ENCODE peak calls at places on chromosomes 6 and 20, in five cellular contexts. J, X, O, K and T are unnamed samples.

GRCh38 chr20:32031007-32031958 is 20.8 kb upstream of the HCK start:
- DNase-seq in J (peak; percentile 87), X (peak; percentile 77), O (peak; percentile 64), K (peak; percentile 83), T (peak; percentile 88)

GRCh38 chr20:32216396-32217142 is 8.9 kb downstream of the POFUT1 start:
- DNase-seq in J (no peak), X (no peak), O (no peak), K (peak; percentile 30), T (no peak)

GRCh38 chr6:52826513-52826912 is 14.1 kb downstream of the GSTA5 start:
- DNase-seq in J (no peak), X (no peak), O (no peak), K (no peak), T (no peak)

GRCh38 chr6:72032056-72032455 is 145.7 kb downstream of the RIMS1 start:
- DNase-seq in J (no peak), X (no peak), O (no peak), K (no peak), T (no peak)

GRCh38 chr20:33415948-33416347 is 14.6 kb upstream of the CDK5RAP1 start:
- DNase-seq in J (no peak), X (peak; percentile 45), O (peak; percentile 20), K (peak; percentile 48), T (peak; percentile 19)

GRCh38 chr6:2038096-2038495 is 207.3 kb downstream of the GMDS start:
- DNase-seq in J (no peak), X (no peak), O (no peak), K (no peak), T (no peak)

GRCh38 chr6:75347797-75348610 is 63.4 kb upstream of the TMEM30A start:
- DNase-seq in J (no peak), X (no peak), O (no peak), K (no peak), T (no peak)

GRCh38 chr20:56626367-56627121 is 2.6 kb upstream of the TFAP2C start:
- DNase-seq in J (no peak), X (no peak), O (no peak), K (peak; percentile 67), T (peak; percentile 79)

GRCh38 chr20:9072741-9073310 is 3.9 kb downstream of the PLCB4 start:
- DNase-seq in J (no peak), X (no peak), O (no peak), K (no peak), T (no peak)

GRCh38 chr20:57582432-57583288 is 21.8 kb downstream of the PCK1 start:
- DNase-seq in J (peak; percentile 80), X (peak; percentile 15), O (no peak), K (peak; percentile 52), T (peak; percentile 54)

GRCh38 chr20:41735949-41736348 is 117.8 kb upstream of the CHD6 start:
- DNase-seq in J (no peak), X (no peak), O (no peak), K (no peak), T (no peak)

GRCh38 chr6:20891161-20891560 is 356.9 kb downstream of the CDKAL1 start:
- DNase-seq in J (no peak), X (peak; percentile 92), O (no peak), K (no peak), T (no peak)

GRCh38 chr6:100924574-100924973 is 43.4 kb upstream of the ASCC3 start:
- DNase-seq in J (no peak), X (no peak), O (no peak), K (no peak), T (no peak)

GRCh38 chr6:13764996-13765395 is 49.4 kb downstream of the MCUR1 start:
- DNase-seq in J (no peak), X (no peak), O (no peak), K (no peak), T (no peak)

GRCh38 chr6:132734694-132735236 is 20.9 kb upstream of the VNN1 start:
- DNase-seq in J (no peak), X (no peak), O (no peak), K (no peak), T (no peak)

GRCh38 chr6:161023316-161023715 is 31.7 kb downstream of the MAP3K4 start:
- DNase-seq in J (no peak), X (no peak), O (no peak), K (no peak), T (no peak)

GRCh38 chr6:26172496-26172958 is 85.3 kb downstream of the HFE start:
- DNase-seq in J (no peak), X (peak; percentile 27), O (peak; percentile 30), K (no peak), T (no peak)

GRCh38 chr6:160041608-160042007 is 72.7 kb downstream of the IGF2R start:
- DNase-seq in J (no peak), X (peak; percentile 4), O (no peak), K (no peak), T (no peak)